ENCODE peak calls at places on chromosomes 16 and 17, in five cellular contexts. One of them, this sample, is unnamed.

GRCh38 chr17:39863918-39864746 is at the start of gene IKZF3:
- DNase-seq in heart left ventricle: peak
- DNase-seq in psoas muscle: peak
- DNase-seq in fibroblast of lung: peak
- DNase-seq in OCI-LY7: peak
- DNase-seq in this sample: no peak

GRCh38 chr16:27417047-27417671 is 15.2 kb downstream of the IL21R start:
- DNase-seq in heart left ventricle: no peak
- DNase-seq in psoas muscle: no peak
- DNase-seq in fibroblast of lung: no peak
- DNase-seq in OCI-LY7: no peak
- DNase-seq in this sample: no peak

GRCh38 chr17:33750943-33751701 is 458.0 kb upstream of the ASIC2 start:
- DNase-seq in heart left ventricle: peak
- DNase-seq in psoas muscle: peak
- DNase-seq in fibroblast of lung: peak
- DNase-seq in OCI-LY7: peak
- DNase-seq in this sample: peak

GRCh38 chr17:29250666-29251065 is 4.0 kb downstream of the CRYBA1 start:
- DNase-seq in heart left ventricle: no peak
- DNase-seq in psoas muscle: no peak
- DNase-seq in fibroblast of lung: peak
- DNase-seq in OCI-LY7: no peak
- DNase-seq in this sample: no peak

GRCh38 chr16:54928421-54929089 is 2.1 kb upstream of the IRX5 start:
- DNase-seq in heart left ventricle: peak
- DNase-seq in psoas muscle: peak
- DNase-seq in fibroblast of lung: peak
- DNase-seq in OCI-LY7: peak
- DNase-seq in this sample: no peak

GRCh38 chr16:84561291-84561690 is 56.6 kb downstream of the COTL1 start:
- DNase-seq in heart left ventricle: no peak
- DNase-seq in psoas muscle: peak
- DNase-seq in fibroblast of lung: no peak
- DNase-seq in OCI-LY7: no peak
- DNase-seq in this sample: no peak

GRCh38 chr16:52069866-52070265 is 477.1 kb downstream of the TOX3 start:
- DNase-seq in heart left ventricle: no peak
- DNase-seq in psoas muscle: no peak
- DNase-seq in fibroblast of lung: peak
- DNase-seq in OCI-LY7: no peak
- DNase-seq in this sample: no peak

GRCh38 chr16:85383836-85384825 is 229.0 kb upstream of the GSE1 start:
- DNase-seq in heart left ventricle: peak
- DNase-seq in psoas muscle: peak
- DNase-seq in fibroblast of lung: no peak
- DNase-seq in OCI-LY7: no peak
- DNase-seq in this sample: no peak

GRCh38 chr17:22310717-22311686 is 618.7 kb downstream of the KCNJ18 start:
- DNase-seq in heart left ventricle: no peak
- DNase-seq in psoas muscle: no peak
- DNase-seq in fibroblast of lung: no peak
- DNase-seq in OCI-LY7: no peak
- DNase-seq in this sample: no peak

GRCh38 chr16:81163671-81164070 is 67.5 kb upstream of the GCSH start:
- DNase-seq in heart left ventricle: no peak
- DNase-seq in psoas muscle: no peak
- DNase-seq in fibroblast of lung: no peak
- DNase-seq in OCI-LY7: no peak
- DNase-seq in this sample: no peak

GRCh38 chr17:69870751-69871199 is 204.2 kb upstream of the KCNJ16 start:
- DNase-seq in heart left ventricle: no peak
- DNase-seq in psoas muscle: no peak
- DNase-seq in fibroblast of lung: peak
- DNase-seq in OCI-LY7: no peak
- DNase-seq in this sample: peak

GRCh38 chr17:59800530-59800942 is 92.2 kb downstream of the TUBD1 start:
- DNase-seq in heart left ventricle: no peak
- DNase-seq in psoas muscle: no peak
- DNase-seq in fibroblast of lung: peak
- DNase-seq in OCI-LY7: no peak
- DNase-seq in this sample: no peak

GRCh38 chr17:61240851-61241468 is 158.7 kb upstream of the TBX2 start:
- DNase-seq in heart left ventricle: no peak
- DNase-seq in psoas muscle: no peak
- DNase-seq in fibroblast of lung: no peak
- DNase-seq in OCI-LY7: no peak
- DNase-seq in this sample: no peak

GRCh38 chr17:17989618-17990017 is 17.0 kb downstream of the DRC3 start:
- DNase-seq in heart left ventricle: no peak
- DNase-seq in psoas muscle: no peak
- DNase-seq in fibroblast of lung: no peak
- DNase-seq in OCI-LY7: no peak
- DNase-seq in this sample: no peak

GRCh38 chr16:56048425-56049100 is 142.7 kb upstream of the GNAO1 start:
- DNase-seq in heart left ventricle: no peak
- DNase-seq in psoas muscle: no peak
- DNase-seq in fibroblast of lung: no peak
- DNase-seq in OCI-LY7: peak
- DNase-seq in this sample: no peak

GRCh38 chr16:63617990-63618763 is 1503.7 kb downstream of the CDH11 start:
- DNase-seq in heart left ventricle: peak
- DNase-seq in psoas muscle: peak
- DNase-seq in fibroblast of lung: peak
- DNase-seq in OCI-LY7: no peak
- DNase-seq in this sample: no peak
- H3K4me3 ChIP-seq in heart left ventricle: peak
- H3K4me3 ChIP-seq in psoas muscle: no peak
- H3K4me3 ChIP-seq in fibroblast of lung: no peak
- H3K4me3 ChIP-seq in OCI-LY7: no peak
- H3K4me3 ChIP-seq in this sample: no peak

DNA sequence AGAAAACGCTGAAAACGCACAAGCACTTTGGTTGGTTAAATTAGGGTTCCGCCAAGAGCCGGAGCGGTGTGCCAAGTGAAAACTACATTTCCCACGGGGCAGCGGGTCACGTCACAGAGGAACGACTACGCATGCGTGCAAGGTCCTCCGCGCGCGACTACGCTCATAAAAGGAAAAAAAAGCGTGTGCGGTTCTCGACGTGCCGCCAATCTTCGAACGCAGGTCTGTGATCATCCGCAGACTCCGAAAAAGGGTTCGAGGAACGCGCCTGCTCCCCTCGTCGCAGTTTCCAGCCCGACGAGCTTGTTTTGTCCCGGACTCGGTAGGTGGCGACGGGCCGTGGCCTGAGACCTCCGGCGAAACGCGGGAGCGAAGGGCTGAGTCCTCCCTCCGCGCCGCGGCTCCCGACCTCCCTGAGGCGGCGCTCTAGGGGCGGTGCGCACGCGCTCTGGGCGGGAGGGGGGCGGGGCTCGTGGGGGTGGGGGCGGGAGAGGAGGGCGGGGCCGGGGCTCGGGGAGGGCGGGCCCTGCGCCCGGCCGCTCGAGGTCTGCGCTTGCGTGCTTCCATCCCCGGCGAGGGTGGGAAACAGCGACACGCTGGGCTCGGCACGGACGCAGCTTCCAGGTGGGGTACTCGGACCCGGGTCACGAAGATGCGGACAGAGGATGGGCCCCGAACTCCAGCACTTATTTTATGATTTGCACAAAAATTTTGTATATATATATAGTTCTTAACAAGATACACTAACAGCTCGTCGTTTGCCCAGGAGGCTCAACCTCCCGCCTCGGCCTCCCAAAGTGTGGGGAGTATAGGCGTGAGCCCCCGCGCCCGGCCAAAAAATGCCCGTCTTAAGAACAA is at the start of gene SGF29:
- DNase-seq in heart left ventricle: peak
- DNase-seq in psoas muscle: peak
- DNase-seq in fibroblast of lung: peak
- DNase-seq in OCI-LY7: peak
- DNase-seq in this sample: peak
- TF ChIP-seq CTCF in heart left ventricle: peak
- TF ChIP-seq CTCF in psoas muscle: peak
- TF ChIP-seq CTCF in fibroblast of lung: peak
- TF ChIP-seq CTCF in OCI-LY7: peak
- TF ChIP-seq CTCF in this sample: no peak

DNA sequence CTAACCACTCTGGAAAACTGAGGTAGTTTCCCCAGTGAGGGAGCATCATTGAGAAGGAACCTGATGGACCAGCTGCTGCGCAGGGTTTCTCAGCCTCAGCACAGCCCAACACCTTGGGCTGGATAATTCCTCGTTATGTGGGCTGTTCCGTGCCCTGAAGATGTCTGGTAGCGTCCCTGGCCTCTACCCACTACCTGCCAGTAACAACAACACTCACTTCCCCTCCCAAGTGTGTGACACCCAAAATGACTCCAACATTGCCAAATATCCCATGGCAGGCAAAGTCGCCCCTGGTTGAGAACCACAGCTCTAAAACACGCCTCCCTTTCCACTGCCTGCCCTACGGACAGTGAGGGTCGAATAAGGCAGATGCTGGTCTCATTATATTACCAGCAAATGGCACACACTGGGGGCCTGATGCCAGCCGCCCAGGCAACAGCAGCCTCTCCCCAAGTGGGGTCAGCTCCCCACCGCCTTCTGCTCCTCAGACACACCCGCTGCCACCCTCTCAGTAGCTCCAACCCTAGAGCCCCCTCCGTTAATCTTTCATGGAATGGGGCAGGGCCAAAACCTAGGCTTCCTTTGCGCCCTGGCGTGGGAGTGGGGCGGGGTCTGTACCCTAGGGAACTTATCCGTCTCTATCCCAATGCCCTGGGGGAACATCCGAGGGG is 1.0 kb downstream of the RHBDF2 start:
- DNase-seq in heart left ventricle: no peak
- DNase-seq in psoas muscle: no peak
- DNase-seq in fibroblast of lung: no peak
- DNase-seq in OCI-LY7: peak
- DNase-seq in this sample: no peak
- H3K4me3 ChIP-seq in heart left ventricle: peak
- H3K4me3 ChIP-seq in psoas muscle: peak
- H3K4me3 ChIP-seq in fibroblast of lung: peak
- H3K4me3 ChIP-seq in OCI-LY7: peak
- H3K4me3 ChIP-seq in this sample: peak

GRCh38 chr16:592518-593306 is 2.8 kb downstream of the RAB40C start:
- DNase-seq in heart left ventricle: peak
- DNase-seq in psoas muscle: peak
- DNase-seq in fibroblast of lung: no peak
- DNase-seq in OCI-LY7: no peak
- DNase-seq in this sample: no peak
- TF ChIP-seq CTCF in heart left ventricle: no peak
- TF ChIP-seq CTCF in psoas muscle: peak
- TF ChIP-seq CTCF in fibroblast of lung: no peak
- TF ChIP-seq CTCF in OCI-LY7: no peak
- TF ChIP-seq CTCF in this sample: no peak

DNA sequence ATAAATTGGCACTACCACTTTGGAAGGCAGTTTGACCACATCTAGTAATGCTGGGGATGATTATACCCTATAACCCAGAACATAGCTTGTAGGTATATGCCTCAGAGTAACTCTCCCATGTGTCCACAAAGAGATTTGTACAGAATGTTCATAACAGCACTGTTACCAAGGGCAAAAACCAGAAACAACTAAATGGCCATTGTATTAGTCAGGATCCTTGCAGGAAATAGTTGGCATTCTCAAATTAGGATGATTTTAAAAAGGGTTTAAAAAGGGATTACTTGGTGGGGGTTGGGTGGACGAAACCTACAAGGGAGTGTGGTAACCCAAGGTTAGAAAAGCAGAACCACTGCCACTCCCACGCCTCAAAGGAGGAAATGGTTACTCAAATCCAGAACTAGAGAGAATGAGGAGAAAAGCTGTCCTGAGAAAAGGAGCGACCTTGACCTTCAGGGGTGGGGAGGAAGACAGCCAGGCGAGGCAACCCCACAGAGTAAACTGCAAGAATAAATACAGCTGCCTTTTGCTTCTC is 2.1 kb downstream of the CPPED1 start:
- DNase-seq in heart left ventricle: no peak
- DNase-seq in psoas muscle: no peak
- DNase-seq in fibroblast of lung: peak
- DNase-seq in OCI-LY7: peak
- DNase-seq in this sample: no peak
- H3K4me3 ChIP-seq in heart left ventricle: no peak
- H3K4me3 ChIP-seq in psoas muscle: no peak
- H3K4me3 ChIP-seq in fibroblast of lung: peak
- H3K4me3 ChIP-seq in OCI-LY7: peak
- H3K4me3 ChIP-seq in this sample: no peak

DNA sequence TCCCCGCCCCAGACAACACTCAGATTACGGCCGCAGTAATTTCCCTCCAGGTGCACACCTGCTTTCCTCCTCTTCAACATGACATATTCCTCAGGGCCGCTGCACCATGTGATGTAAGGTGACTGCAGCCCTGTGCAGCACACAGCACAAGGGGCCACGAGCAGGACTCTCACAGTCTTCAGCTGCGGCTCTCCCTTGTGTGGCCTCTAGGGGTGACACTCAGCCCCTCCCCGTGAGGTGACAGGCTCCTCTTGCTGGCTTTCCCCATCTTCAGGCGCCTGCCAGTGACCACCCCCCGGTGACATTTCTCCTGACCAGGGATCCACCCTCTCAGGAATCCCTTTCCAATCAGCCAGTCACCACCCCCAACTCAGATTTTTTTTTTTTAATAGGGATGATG is 31.3 kb upstream of the ABCC3 start:
- DNase-seq in heart left ventricle: no peak
- DNase-seq in psoas muscle: no peak
- DNase-seq in fibroblast of lung: no peak
- DNase-seq in OCI-LY7: peak
- DNase-seq in this sample: no peak
- TF ChIP-seq CTCF in heart left ventricle: no peak
- TF ChIP-seq CTCF in psoas muscle: no peak
- TF ChIP-seq CTCF in fibroblast of lung: peak
- TF ChIP-seq CTCF in OCI-LY7: peak
- TF ChIP-seq CTCF in this sample: peak

GRCh38 chr17:77145635-77146632 is 5.2 kb downstream of the SEC14L1 start:
- DNase-seq in heart left ventricle: peak
- DNase-seq in psoas muscle: peak
- DNase-seq in fibroblast of lung: peak
- DNase-seq in OCI-LY7: peak
- DNase-seq in this sample: peak
- H3K4me3 ChIP-seq in heart left ventricle: peak
- H3K4me3 ChIP-seq in psoas muscle: peak
- H3K4me3 ChIP-seq in fibroblast of lung: no peak
- H3K4me3 ChIP-seq in OCI-LY7: peak
- H3K4me3 ChIP-seq in this sample: no peak

This sample was measured in HFF-Myc.